ENCODE peak calls at places on chromosomes 3 and 15, in four cellular contexts. N, Q, F and M are unnamed samples.
A peak's percentile ranks its signal among the peaks of the same experiment; 100 is the strongest.

GRCh38 chr3:61768284-61769012 is 207.1 kb downstream of the PTPRG start:
- DNase-seq in N (no peak), Q (peak; percentile 27), F (no peak), M (no peak)

GRCh38 chr3:49296781-49297420 is 19.9 kb upstream of the C3orf62 start:
- DNase-seq in N (no peak), Q (peak; percentile 56), F (peak; percentile 85), M (peak; percentile 77)

GRCh38 chr15:57084178-57084577 is 165.7 kb downstream of the TCF12 start:
- DNase-seq in N (no peak), Q (no peak), F (no peak), M (no peak)

GRCh38 chr3:128492353-128493220 is at the start of gene GATA2:
- DNase-seq in N (peak; percentile 42), Q (no peak), F (peak; percentile 82), M (peak; percentile 70)

GRCh38 chr15:57861039-57861638 is 154.6 kb downstream of the POLR2M start:
- DNase-seq in N (no peak), Q (peak; percentile 69), F (no peak), M (no peak)

GRCh38 chr3:66483006-66483928 is 17.6 kb downstream of the LRIG1 start:
- DNase-seq in N (no peak), Q (peak; percentile 36), F (peak; percentile 93), M (peak; percentile 90)

GRCh38 chr15:64151727-64152506 is at the start of gene SNX22:
- DNase-seq in N (peak; percentile 48), Q (no peak), F (peak; percentile 84), M (no peak)

GRCh38 chr3:57256844-57257243 is 29.3 kb downstream of the APPL1 start:
- DNase-seq in N (no peak), Q (no peak), F (no peak), M (no peak)

GRCh38 chr3:176785207-176785606 is 412.1 kb downstream of the TBL1XR1 start:
- DNase-seq in N (no peak), Q (no peak), F (no peak), M (no peak)

GRCh38 chr3:141876891-141877561 is 583 bp downstream of the ATP1B3 start:
- DNase-seq in N (peak; percentile 44), Q (peak; percentile 44), F (peak; percentile 82), M (peak; percentile 79)

GRCh38 chr3:4976109-4976508 is 3.1 kb upstream of the BHLHE40 start:
- DNase-seq in N (no peak), Q (peak; percentile 83), F (peak; percentile 88), M (peak; percentile 86)

GRCh38 chr3:166560253-166560652 is 723.0 kb upstream of the BCHE start:
- DNase-seq in N (no peak), Q (no peak), F (no peak), M (no peak)

GRCh38 chr3:128806588-128806987 is 72.8 kb upstream of the ACAD9 start:
- DNase-seq in N (no peak), Q (no peak), F (no peak), M (no peak)

GRCh38 chr3:16474920-16475319 is 38.6 kb downstream of the RFTN1 start:
- DNase-seq in N (no peak), Q (peak; percentile 88), F (no peak), M (no peak)

GRCh38 chr15:22888120-22888859 is 49.8 kb downstream of the NIPA2 start:
- DNase-seq in N (no peak), Q (peak; percentile 99), F (peak; percentile 53), M (peak; percentile 56)

GRCh38 chr3:185729335-185729715 is 95.5 kb downstream of the IGF2BP2 start:
- DNase-seq in N (no peak), Q (peak; percentile 95), F (no peak), M (no peak)

GRCh38 chr15:70698991-70699390 is 64.4 kb downstream of the UACA start:
- DNase-seq in N (no peak), Q (no peak), F (no peak), M (no peak)

GRCh38 chr3:73855792-73856191 is 231.1 kb upstream of the PDZRN3 start:
- DNase-seq in N (no peak), Q (no peak), F (no peak), M (no peak)

GRCh38 chr3:53346514-53346913 is 829 bp downstream of the DCP1A start:
- DNase-seq in N (no peak), Q (peak; percentile 29), F (no peak), M (no peak)

GRCh38 chr15:90190606-90191343 is 10.4 kb upstream of the SEMA4B start:
- DNase-seq in N (no peak), Q (no peak), F (no peak), M (no peak)

GRCh38 chr15:56969265-56969895 is 50.9 kb downstream of the TCF12 start:
- DNase-seq in N (no peak), Q (no peak), F (no peak), M (no peak)

GRCh38 chr3:46996689-46997452 is 17.4 kb downstream of the NBEAL2 start:
- DNase-seq in N (no peak), Q (no peak), F (peak; percentile 74), M (no peak)